ENCODE peak calls at places on chromosomes 11 and 22, in seven cellular contexts. One of them, this sample, is unnamed.

GRCh38 chr22:37285937-37286336 is 3.6 kb downstream of the CYTH4 start:
- DNase-seq in NCI-H774: no peak
- DNase-seq in activated naive CD4-positive, alpha-beta T cell: no peak
- DNase-seq in suprapubic skin: no peak
- DNase-seq in H7: no peak
- DNase-seq in naive thymus-derived CD8-positive, alpha-beta T cell: no peak
- DNase-seq in HTR-8/SVneo: no peak
- DNase-seq in this sample: no peak

GRCh38 chr11:94781822-94782221 is 13.7 kb downstream of the AMOTL1 start:
- DNase-seq in H7: no peak
- DNase-seq in suprapubic skin: no peak
- DNase-seq in HTR-8/SVneo: no peak
- DNase-seq in activated naive CD4-positive, alpha-beta T cell: no peak
- DNase-seq in NCI-H774: no peak
- DNase-seq in naive thymus-derived CD8-positive, alpha-beta T cell: no peak
- DNase-seq in this sample: no peak

GRCh38 chr11:74710291-74710938 is 20.8 kb downstream of the CHRDL2 start:
- DNase-seq in NCI-H774: no peak
- DNase-seq in suprapubic skin: no peak
- DNase-seq in HTR-8/SVneo: no peak
- DNase-seq in H7: peak
- DNase-seq in activated naive CD4-positive, alpha-beta T cell: no peak
- DNase-seq in naive thymus-derived CD8-positive, alpha-beta T cell: no peak
- DNase-seq in this sample: no peak

GRCh38 chr22:23893446-23893956 is 682 bp upstream of the MIF start:
- DNase-seq in activated naive CD4-positive, alpha-beta T cell: no peak
- DNase-seq in NCI-H774: no peak
- DNase-seq in naive thymus-derived CD8-positive, alpha-beta T cell: no peak
- DNase-seq in suprapubic skin: no peak
- DNase-seq in H7: no peak
- DNase-seq in HTR-8/SVneo: no peak
- DNase-seq in this sample: no peak

GRCh38 chr11:130192845-130193267 is 33.3 kb downstream of the ST14 start:
- DNase-seq in activated naive CD4-positive, alpha-beta T cell: no peak
- DNase-seq in HTR-8/SVneo: no peak
- DNase-seq in suprapubic skin: no peak
- DNase-seq in naive thymus-derived CD8-positive, alpha-beta T cell: no peak
- DNase-seq in H7: no peak
- DNase-seq in NCI-H774: no peak
- DNase-seq in this sample: no peak

GRCh38 chr11:110134120-110134519 is 40.9 kb downstream of the ZC3H12C start:
- DNase-seq in HTR-8/SVneo: no peak
- DNase-seq in suprapubic skin: no peak
- DNase-seq in naive thymus-derived CD8-positive, alpha-beta T cell: no peak
- DNase-seq in NCI-H774: peak
- DNase-seq in activated naive CD4-positive, alpha-beta T cell: no peak
- DNase-seq in H7: no peak
- DNase-seq in this sample: no peak

GRCh38 chr22:29456211-29456671 is 17.9 kb downstream of the RFPL1 start:
- DNase-seq in HTR-8/SVneo: no peak
- DNase-seq in naive thymus-derived CD8-positive, alpha-beta T cell: no peak
- DNase-seq in H7: peak
- DNase-seq in activated naive CD4-positive, alpha-beta T cell: no peak
- DNase-seq in suprapubic skin: no peak
- DNase-seq in NCI-H774: no peak
- DNase-seq in this sample: no peak

GRCh38 chr11:63290285-63290684 is 46.9 kb upstream of the SLC22A25 start:
- DNase-seq in NCI-H774: no peak
- DNase-seq in HTR-8/SVneo: no peak
- DNase-seq in H7: no peak
- DNase-seq in activated naive CD4-positive, alpha-beta T cell: no peak
- DNase-seq in naive thymus-derived CD8-positive, alpha-beta T cell: no peak
- DNase-seq in suprapubic skin: no peak
- DNase-seq in this sample: no peak

GRCh38 chr11:19922689-19923035 is 210.0 kb downstream of the NAV2 start:
- DNase-seq in activated naive CD4-positive, alpha-beta T cell: no peak
- DNase-seq in naive thymus-derived CD8-positive, alpha-beta T cell: no peak
- DNase-seq in suprapubic skin: no peak
- DNase-seq in H7: no peak
- DNase-seq in HTR-8/SVneo: no peak
- DNase-seq in NCI-H774: no peak
- DNase-seq in this sample: no peak

GRCh38 chr22:31346733-31347250 is 646 bp upstream of the PATZ1 start:
- DNase-seq in HTR-8/SVneo: peak
- DNase-seq in H7: no peak
- DNase-seq in suprapubic skin: no peak
- DNase-seq in NCI-H774: no peak
- DNase-seq in naive thymus-derived CD8-positive, alpha-beta T cell: peak
- DNase-seq in activated naive CD4-positive, alpha-beta T cell: no peak
- DNase-seq in this sample: no peak

GRCh38 chr11:3833461-3833860 is 7.3 kb downstream of the RHOG start:
- DNase-seq in activated naive CD4-positive, alpha-beta T cell: no peak
- DNase-seq in naive thymus-derived CD8-positive, alpha-beta T cell: no peak
- DNase-seq in suprapubic skin: no peak
- DNase-seq in H7: no peak
- DNase-seq in HTR-8/SVneo: no peak
- DNase-seq in NCI-H774: no peak
- DNase-seq in this sample: no peak

GRCh38 chr11:111996129-111996528 is 29.1 kb upstream of the DLAT start:
- DNase-seq in H7: no peak
- DNase-seq in suprapubic skin: no peak
- DNase-seq in naive thymus-derived CD8-positive, alpha-beta T cell: no peak
- DNase-seq in HTR-8/SVneo: no peak
- DNase-seq in NCI-H774: no peak
- DNase-seq in activated naive CD4-positive, alpha-beta T cell: no peak
- DNase-seq in this sample: no peak

GRCh38 chr11:113904379-113905101 is at the start of gene HTR3B:
- DNase-seq in naive thymus-derived CD8-positive, alpha-beta T cell: no peak
- DNase-seq in H7: no peak
- DNase-seq in HTR-8/SVneo: no peak
- DNase-seq in suprapubic skin: no peak
- DNase-seq in activated naive CD4-positive, alpha-beta T cell: no peak
- DNase-seq in NCI-H774: no peak
- DNase-seq in this sample: no peak

GRCh38 chr22:26103023-26103422 is 66.2 kb upstream of the SEZ6L start:
- DNase-seq in activated naive CD4-positive, alpha-beta T cell: no peak
- DNase-seq in naive thymus-derived CD8-positive, alpha-beta T cell: no peak
- DNase-seq in HTR-8/SVneo: no peak
- DNase-seq in suprapubic skin: no peak
- DNase-seq in H7: no peak
- DNase-seq in NCI-H774: no peak
- DNase-seq in this sample: no peak

GRCh38 chr22:22111267-22111751 is 128.7 kb upstream of the TOP3B start:
- DNase-seq in NCI-H774: no peak
- DNase-seq in H7: no peak
- DNase-seq in suprapubic skin: no peak
- DNase-seq in naive thymus-derived CD8-positive, alpha-beta T cell: no peak
- DNase-seq in HTR-8/SVneo: peak
- DNase-seq in activated naive CD4-positive, alpha-beta T cell: no peak
- DNase-seq in this sample: no peak

GRCh38 chr11:126467046-126467370 is 111.5 kb downstream of the ST3GAL4 start:
- DNase-seq in NCI-H774: no peak
- DNase-seq in activated naive CD4-positive, alpha-beta T cell: no peak
- DNase-seq in HTR-8/SVneo: no peak
- DNase-seq in H7: no peak
- DNase-seq in suprapubic skin: no peak
- DNase-seq in naive thymus-derived CD8-positive, alpha-beta T cell: no peak
- DNase-seq in this sample: no peak

GRCh38 chr11:62508336-62509058 is 38.1 kb downstream of the AHNAK start:
- DNase-seq in naive thymus-derived CD8-positive, alpha-beta T cell: no peak
- DNase-seq in NCI-H774: peak
- DNase-seq in activated naive CD4-positive, alpha-beta T cell: no peak
- DNase-seq in HTR-8/SVneo: no peak
- DNase-seq in H7: peak
- DNase-seq in suprapubic skin: peak
- DNase-seq in this sample: no peak

GRCh38 chr11:70343631-70344030 is 54.7 kb upstream of the CTTN start:
- DNase-seq in H7: no peak
- DNase-seq in activated naive CD4-positive, alpha-beta T cell: no peak
- DNase-seq in naive thymus-derived CD8-positive, alpha-beta T cell: no peak
- DNase-seq in HTR-8/SVneo: no peak
- DNase-seq in NCI-H774: no peak
- DNase-seq in suprapubic skin: no peak
- DNase-seq in this sample: no peak

GRCh38 chr11:121489823-121490222 is 37.1 kb upstream of the SORL1-AS1 start:
- DNase-seq in NCI-H774: no peak
- DNase-seq in activated naive CD4-positive, alpha-beta T cell: no peak
- DNase-seq in naive thymus-derived CD8-positive, alpha-beta T cell: no peak
- DNase-seq in suprapubic skin: no peak
- DNase-seq in H7: no peak
- DNase-seq in HTR-8/SVneo: no peak
- DNase-seq in this sample: no peak

GRCh38 chr11:2524446-2525165 is 79.8 kb downstream of the KCNQ1 start:
- DNase-seq in naive thymus-derived CD8-positive, alpha-beta T cell: no peak
- DNase-seq in NCI-H774: no peak
- DNase-seq in H7: peak
- DNase-seq in activated naive CD4-positive, alpha-beta T cell: no peak
- DNase-seq in HTR-8/SVneo: no peak
- DNase-seq in suprapubic skin: peak
- DNase-seq in this sample: no peak

GRCh38 chr11:63764712-63765631 is 3.6 kb downstream of the ZFTA start:
- DNase-seq in activated naive CD4-positive, alpha-beta T cell: no peak
- DNase-seq in naive thymus-derived CD8-positive, alpha-beta T cell: no peak
- DNase-seq in HTR-8/SVneo: no peak
- DNase-seq in suprapubic skin: no peak
- DNase-seq in H7: peak
- DNase-seq in NCI-H774: no peak
- DNase-seq in this sample: no peak

GRCh38 chr11:94581926-94582325 is 14.8 kb downstream of the PIWIL4 start:
- DNase-seq in HTR-8/SVneo: no peak
- DNase-seq in NCI-H774: no peak
- DNase-seq in activated naive CD4-positive, alpha-beta T cell: no peak
- DNase-seq in suprapubic skin: no peak
- DNase-seq in naive thymus-derived CD8-positive, alpha-beta T cell: no peak
- DNase-seq in H7: no peak
- DNase-seq in this sample: no peak

GRCh38 chr11:45661417-45662055 is 3.9 kb downstream of the CHST1 start:
- DNase-seq in naive thymus-derived CD8-positive, alpha-beta T cell: no peak
- DNase-seq in HTR-8/SVneo: no peak
- DNase-seq in activated naive CD4-positive, alpha-beta T cell: no peak
- DNase-seq in NCI-H774: no peak
- DNase-seq in suprapubic skin: no peak
- DNase-seq in H7: no peak
- DNase-seq in this sample: no peak

GRCh38 chr22:34986461-34986977 is 79.4 kb upstream of the ISX start:
- DNase-seq in naive thymus-derived CD8-positive, alpha-beta T cell: no peak
- DNase-seq in suprapubic skin: no peak
- DNase-seq in HTR-8/SVneo: no peak
- DNase-seq in H7: no peak
- DNase-seq in NCI-H774: no peak
- DNase-seq in activated naive CD4-positive, alpha-beta T cell: no peak
- DNase-seq in this sample: no peak

GRCh38 chr11:72676874-72677341 is 2.7 kb upstream of the PDE2A start:
- DNase-seq in suprapubic skin: no peak
- DNase-seq in NCI-H774: no peak
- DNase-seq in HTR-8/SVneo: peak
- DNase-seq in H7: peak
- DNase-seq in activated naive CD4-positive, alpha-beta T cell: peak
- DNase-seq in naive thymus-derived CD8-positive, alpha-beta T cell: peak
- DNase-seq in this sample: peak